ENCODE peak calls at places on chromosomes 4 and X, in five cellular contexts. F, U, B, K and X are unnamed samples.

GRCh38 chrX:2397229-2397628 is 103.5 kb downstream of the DHRSX start:
- DNase-seq in K (no peak), U (no peak), B (no peak), F (no peak), X (no peak)

GRCh38 chrX:16695079-16695676 is 17.3 kb downstream of the CTPS2 start:
- DNase-seq in F (peak), U (peak), K (peak), B (peak), X (peak)

GRCh38 chrX:96575011-96575410 is 109.6 kb upstream of the DIAPH2 start:
- DNase-seq in K (no peak), F (no peak), U (no peak), B (no peak), X (no peak)

GRCh38 chr4:82519776-82520175 is 42.0 kb downstream of the TMEM150C start:
- DNase-seq in B (peak), U (peak), F (no peak), K (peak), X (no peak)

GRCh38 chr4:26178874-26179273 is 141.9 kb upstream of the RBPJ start:
- DNase-seq in K (no peak), F (peak), U (peak), B (no peak), X (no peak)

GRCh38 chr4:150072906-150073714 is 5.1 kb upstream of the DCLK2 start:
- DNase-seq in K (peak), F (peak), B (peak), U (peak), X (peak)

GRCh38 chr4:1582227-1582626 is 101.9 kb downstream of the FAM53A start:
- DNase-seq in B (no peak), F (no peak), K (no peak), U (no peak), X (no peak)

GRCh38 chr4:13386405-13387107 is 97.6 kb downstream of the RAB28 start:
- DNase-seq in U (peak), B (peak), F (no peak), K (peak), X (peak)

GRCh38 chrX:64097891-64098290 is 107.6 kb downstream of the AMER1 start:
- DNase-seq in K (no peak), U (no peak), B (no peak), F (no peak), X (no peak)

GRCh38 chrX:70432936-70433847 is 10.1 kb downstream of the GDPD2 start:
- DNase-seq in K (no peak), B (no peak), F (no peak), U (no peak), X (no peak)

GRCh38 chrX:79408623-79409322 is 41.6 kb upstream of the ITM2A start:
- DNase-seq in K (no peak), F (no peak), U (no peak), B (no peak), X (no peak)

GRCh38 chr4:148239406-148239805 is 202.8 kb downstream of the NR3C2 start:
- DNase-seq in B (no peak), K (no peak), F (no peak), U (no peak), X (no peak)

GRCh38 chr4:8303081-8303480 is 33.5 kb downstream of the HTRA3 start:
- DNase-seq in K (no peak), B (no peak), U (no peak), F (no peak), X (no peak)

GRCh38 chr4:53908661-53909078 is 155.7 kb downstream of the CHIC2 start:
- DNase-seq in B (peak), K (peak), F (peak), U (peak), X (peak)

GRCh38 chrX:79081895-79082512 is 62.5 kb upstream of the GPR174 start:
- DNase-seq in F (peak), U (peak), K (peak), B (peak), X (no peak)

GRCh38 chr4:111793686-111794085 is 351.6 kb upstream of the FAM241A start:
- DNase-seq in K (no peak), U (no peak), F (no peak), B (no peak), X (no peak)

GRCh38 chr4:83378426-83378825 is 43.8 kb upstream of the HPSE start:
- DNase-seq in F (no peak), K (no peak), B (no peak), U (no peak), X (no peak)

GRCh38 chrX:71542825-71543224 is 9.9 kb downstream of the OGT start:
- DNase-seq in U (no peak), B (no peak), K (peak), F (no peak), X (no peak)

GRCh38 chr4:53640576-53641459 is 49.5 kb upstream of the LNX1 start:
- DNase-seq in F (no peak), K (no peak), B (no peak), U (no peak), X (no peak)

GRCh38 chr4:149735796-149736195 is 79.8 kb downstream of the IQCM start:
- DNase-seq in B (peak), F (peak), K (peak), U (no peak), X (no peak)

GRCh38 chr4:104971458-104971857 is 175.2 kb upstream of the TET2 start:
- DNase-seq in U (no peak), B (no peak), K (no peak), F (no peak), X (no peak)

GRCh38 chr4:179465131-179465797 is 2023.0 kb upstream of the AGA start:
- DNase-seq in F (no peak), U (peak), K (peak), B (peak), X (peak)

DNA sequence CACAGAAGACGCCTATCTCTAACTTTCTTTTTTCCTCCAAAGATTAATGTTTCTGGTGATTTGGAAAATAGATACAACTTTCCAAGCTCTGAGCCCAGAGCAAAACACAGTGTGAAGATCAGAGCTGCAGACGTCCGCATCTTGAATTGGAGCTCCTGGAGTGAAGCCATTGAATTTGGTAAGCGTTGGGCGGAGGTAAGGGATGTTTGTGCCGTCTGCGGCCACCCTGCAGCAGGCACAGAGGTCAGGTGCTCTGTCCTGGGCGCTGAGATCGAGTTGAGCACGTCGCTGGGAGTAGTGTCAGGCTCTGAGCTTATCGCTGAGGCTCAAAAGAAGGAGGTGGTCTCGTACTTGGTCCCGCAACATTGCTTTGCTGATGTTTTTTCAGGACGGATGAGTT is 31.8 kb downstream of the CSF2RA start:
- DNase-seq in B (no peak), F (no peak), K (no peak), U (no peak), X (no peak)
- TF ChIP-seq CTCF in B (no peak), F (no peak), K (no peak), U (no peak), X (no peak)

DNA sequence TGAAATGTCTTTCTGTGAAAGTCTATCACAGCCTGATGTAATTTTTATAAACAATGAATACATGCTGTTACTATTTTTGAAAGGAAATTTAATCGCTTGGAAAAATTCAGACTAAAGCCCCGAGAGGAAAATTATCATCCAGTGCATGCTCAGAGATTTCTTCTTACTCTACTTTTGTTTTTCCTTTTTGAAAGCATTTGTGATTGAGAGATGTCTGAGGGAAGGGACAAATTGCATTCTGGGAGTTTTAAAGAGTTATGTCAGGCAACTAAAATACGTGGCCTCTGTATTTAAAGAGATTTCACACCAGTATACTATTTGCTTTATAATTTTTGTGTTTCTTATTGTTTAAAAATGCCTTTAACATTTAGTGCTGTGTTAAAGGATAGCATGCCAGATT is 1.4 kb upstream of the ZFX start:
- DNase-seq in B (peak), F (no peak), U (peak), K (no peak), X (no peak)
- H3K4me3 ChIP-seq in B (peak), F (no peak), U (no peak), K (no peak), X (no peak)

GRCh38 chrX:130994671-130995070 is 63.5 kb upstream of the ARHGAP36 start:
- DNase-seq in U (peak), F (peak), K (peak), B (peak), X (no peak)
- TF ChIP-seq CTCF in U (peak), F (peak), K (peak), B (peak), X (peak)

GRCh38 chrX:371907-372306 is 14.8 kb downstream of the PPP2R3B start:
- DNase-seq in B (no peak), F (no peak), K (no peak), U (no peak), X (no peak)

GRCh38 chrX:370963-371745 is 15.6 kb downstream of the PPP2R3B start:
- DNase-seq in F (no peak), U (no peak), K (no peak), B (no peak), X (no peak)

GRCh38 chrX:373641-374471 is 12.9 kb downstream of the PPP2R3B start:
- DNase-seq in K (peak), B (peak), U (peak), F (peak), X (no peak)

GRCh38 chrX:374566-374965 is 12.1 kb downstream of the PPP2R3B start:
- DNase-seq in F (peak), B (peak), K (peak), U (no peak), X (no peak)

GRCh38 chrX:372856-373640 is 13.7 kb downstream of the PPP2R3B start:
- DNase-seq in F (peak), K (no peak), B (peak), U (no peak), X (no peak)
- H3K4me3 ChIP-seq in F (peak), K (peak), B (peak), U (peak), X (peak)

DNA sequence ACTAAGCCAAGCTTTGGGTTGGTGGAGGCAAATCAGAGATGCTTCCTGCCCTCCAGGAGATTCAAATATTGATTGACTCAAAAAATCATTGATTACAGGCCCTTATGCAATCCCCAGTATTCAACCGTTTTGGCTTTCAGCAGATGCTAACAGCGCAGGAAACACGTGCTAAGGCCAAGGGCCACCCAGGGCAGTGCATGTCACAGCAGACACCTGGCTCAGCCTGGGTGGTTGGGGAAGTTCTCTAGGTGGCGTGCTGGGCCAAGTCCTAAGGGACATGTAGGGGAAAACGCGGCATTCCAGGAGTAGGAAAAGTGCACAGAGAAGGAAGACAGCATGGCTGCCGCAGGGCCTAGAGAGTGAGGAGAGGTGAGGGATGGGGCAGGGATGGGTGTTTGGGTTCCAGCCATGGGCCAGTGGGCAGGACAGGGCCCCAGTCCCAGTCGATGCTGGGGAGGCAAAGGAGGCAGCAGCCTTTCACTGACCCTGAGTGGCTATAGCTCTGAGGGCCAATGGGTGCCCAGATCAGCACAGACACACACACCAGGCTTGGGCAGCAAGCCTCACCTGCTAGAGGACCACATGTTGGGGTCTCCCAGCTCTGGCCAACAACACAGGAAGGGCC is 239.1 kb downstream of the EVC2 start:
- DNase-seq in U (no peak), F (no peak), B (no peak), K (no peak), X (no peak)
- TF ChIP-seq CTCF in U (no peak), F (no peak), B (no peak), K (no peak), X (no peak)